ENCODE peak calls at places on chromosomes 1 and 21, in seven cellular contexts. Z is mucosa of descending colon, D is upper lobe of right lung, F is colonic mucosa, M is fibroblast of pulmonary artery, I is retinal pigment epithelial cell, A is AG04450. S is an unnamed sample.

GRCh38 chr1:35640380-35641232 is 720 bp downstream of the PSMB2 start:
- DNase-seq in I (no peak), M (no peak), D (no peak), A (no peak), Z (peak; percentile 37), F (no peak), S (peak; percentile 8)

GRCh38 chr21:19853709-19854575 is 1144.3 kb upstream of the NCAM2 start:
- DNase-seq in I (no peak), A (no peak), D (peak; percentile 47), Z (no peak), F (peak; percentile 18), M (no peak), S (no peak)

GRCh38 chr1:209435654-209436566 is 147.6 kb upstream of the CAMK1G start:
- DNase-seq in M (peak; percentile 81), D (peak; percentile 76), F (peak; percentile 45), A (peak; percentile 38), I (no peak), Z (peak; percentile 55), S (peak; percentile 70)

GRCh38 chr1:67019600-67020136 is 34.3 kb downstream of the SLC35D1 start:
- DNase-seq in D (no peak), F (no peak), A (no peak), I (peak; percentile 43), Z (no peak), M (peak; percentile 74), S (no peak)

GRCh38 chr1:89339039-89339438 is 24.8 kb upstream of the GBP6 start:
- DNase-seq in Z (no peak), F (no peak), D (no peak), A (no peak), I (no peak), M (peak; percentile 35), S (no peak)

GRCh38 chr1:202243006-202243405 is 49.4 kb downstream of the LGR6 start:
- DNase-seq in D (no peak), F (no peak), I (no peak), A (no peak), M (no peak), Z (no peak), S (no peak)

GRCh38 chr1:197129698-197130097 is 16.8 kb downstream of the ASPM start:
- DNase-seq in F (no peak), D (no peak), M (no peak), A (no peak), Z (no peak), I (no peak), S (no peak)

GRCh38 chr1:102151242-102151641 is 154.5 kb upstream of the OLFM3 start:
- DNase-seq in D (no peak), A (no peak), M (no peak), F (no peak), Z (no peak), I (no peak), S (no peak)

GRCh38 chr1:3037281-3038040 is 16.2 kb downstream of the ACTRT2 start:
- DNase-seq in A (no peak), F (no peak), D (no peak), I (no peak), M (no peak), Z (no peak), S (no peak)

GRCh38 chr1:71330991-71331390 is 250.2 kb upstream of the ZRANB2 start:
- DNase-seq in F (no peak), I (no peak), A (no peak), D (no peak), M (no peak), Z (no peak), S (no peak)

GRCh38 chr1:43225168-43225567 is 44.6 kb upstream of the TMEM125 start:
- DNase-seq in D (no peak), A (no peak), I (no peak), F (no peak), Z (no peak), M (peak; percentile 29), S (no peak)
- TF ChIP-seq CTCF in D (no peak), A (no peak), I (peak; percentile 14), F (no peak), Z (no peak), M (no peak), S (no peak)

DNA sequence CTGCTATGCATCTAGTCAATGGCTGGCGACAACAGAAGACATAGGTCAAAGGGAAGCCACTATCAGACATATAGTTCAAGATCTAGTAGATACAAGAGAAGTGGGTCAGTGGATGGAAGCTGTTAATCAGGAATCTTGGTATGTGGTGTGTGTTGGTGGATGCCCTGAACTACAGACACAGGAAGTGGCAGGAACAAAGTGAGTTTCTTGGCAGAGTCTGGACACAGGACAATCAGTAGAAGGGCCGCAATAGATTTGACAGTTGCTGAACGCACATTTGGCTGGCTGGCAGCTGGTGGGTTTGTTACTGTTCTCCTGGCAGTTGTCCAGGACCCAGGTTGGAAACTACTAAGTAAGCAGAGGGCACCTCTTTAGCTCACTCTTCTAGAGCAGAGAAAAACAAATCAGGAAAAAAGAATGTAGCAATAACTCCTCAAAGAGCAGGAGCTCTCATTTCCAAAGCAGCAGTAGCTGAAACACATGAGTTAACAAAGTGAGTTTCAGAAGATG is 13.2 kb downstream of the KRTAP26-1 start:
- DNase-seq in A (no peak), Z (no peak), F (no peak), D (no peak), I (no peak), M (no peak), S (no peak)
- TF ChIP-seq CTCF in A (no peak), Z (no peak), F (no peak), D (no peak), I (no peak), M (no peak), S (no peak)

GRCh38 chr21:30255679-30256078 is 27.1 kb downstream of the KRTAP24-1 start:
- DNase-seq in A (no peak), I (no peak), Z (no peak), D (no peak), F (no peak), M (no peak), S (no peak)

GRCh38 chr21:30251781-30252180 is 31.0 kb downstream of the KRTAP24-1 start:
- DNase-seq in F (no peak), Z (no peak), D (no peak), A (no peak), I (no peak), M (no peak), S (no peak)

GRCh38 chr21:30256100-30256499 is 26.6 kb downstream of the KRTAP24-1 start:
- DNase-seq in M (no peak), D (no peak), I (no peak), A (no peak), Z (peak; percentile 50), F (peak; percentile 58), S (no peak)

GRCh38 chr21:30257773-30258172 is 25.0 kb downstream of the KRTAP24-1 start:
- DNase-seq in Z (no peak), F (peak; percentile 30), D (no peak), M (peak; percentile 78), I (no peak), A (no peak), S (no peak)
- TF ChIP-seq CTCF in Z (no peak), F (peak; percentile 15), D (no peak), M (peak; percentile 59), I (peak; percentile 8), A (no peak), S (no peak)

GRCh38 chr1:53315456-53316048 is 12.3 kb downstream of the LRP8 start:
- DNase-seq in A (no peak), D (no peak), I (no peak), M (no peak), F (no peak), Z (peak; percentile 45), S (no peak)

GRCh38 chr1:53317651-53318539 is 10.0 kb downstream of the LRP8 start:
- DNase-seq in F (no peak), M (no peak), I (no peak), Z (peak; percentile 6), A (no peak), D (no peak), S (no peak)

GRCh38 chr1:53316742-53317650 is 10.9 kb downstream of the LRP8 start:
- DNase-seq in A (no peak), D (no peak), Z (peak; percentile 11), F (no peak), I (no peak), M (no peak), S (no peak)

GRCh38 chr1:53314606-53315005 is 13.3 kb downstream of the LRP8 start:
- DNase-seq in F (no peak), A (no peak), I (no peak), D (no peak), Z (no peak), M (no peak), S (no peak)

GRCh38 chr1:53316058-53316741 is 11.7 kb downstream of the LRP8 start:
- DNase-seq in A (no peak), Z (peak; percentile 39), M (no peak), D (no peak), F (no peak), I (no peak), S (no peak)
- TF ChIP-seq CTCF in A (peak; percentile 28), Z (no peak), M (peak; percentile 15), D (no peak), F (no peak), I (peak; percentile 40), S (no peak)

S was measured in activated CD8-positive, alpha-beta T cell treated with anti-CD3 and anti-CD28 coated beads for 36 hours.